ENCODE peak calls at places on chromosomes 4 and X, in four cellular contexts. H is neuronal stem cell, T is heart right ventricle, W is GM23248. G is an unnamed sample.

GRCh38 chrX:140318306-140318705 is 186.6 kb downstream of the SOX3 start:
- DNase-seq in W (peak), T (no peak), H (no peak), G (no peak)

GRCh38 chr4:548976-549375 is 27.1 kb downstream of the TMEM271 start:
- DNase-seq in W (peak), H (no peak), T (no peak), G (no peak)

GRCh38 chr4:151045907-151046306 is 30.8 kb upstream of the LRBA start:
- DNase-seq in W (no peak), H (no peak), T (no peak), G (no peak)

GRCh38 chr4:52260507-52261302 is 209.6 kb downstream of the SPATA18 start:
- DNase-seq in W (no peak), T (peak), H (no peak), G (no peak)

GRCh38 chrX:123698979-123699378 is 33.9 kb downstream of the THOC2 start:
- DNase-seq in W (no peak), H (no peak), T (peak), G (no peak)

GRCh38 chr4:4990329-4990728 is 28.9 kb downstream of the CYTL1 start:
- DNase-seq in T (no peak), H (no peak), W (peak), G (no peak)

GRCh38 chrX:15447985-15448639 is 45.0 kb downstream of the PIR start:
- DNase-seq in H (peak), T (no peak), W (peak), G (no peak)

GRCh38 chrX:132044953-132045352 is 21.9 kb downstream of the STK26 start:
- DNase-seq in H (no peak), W (no peak), T (no peak), G (no peak)

GRCh38 chrX:129097668-129098067 is 425.6 kb downstream of the SMARCA1 start:
- DNase-seq in H (no peak), T (no peak), W (no peak), G (no peak)

GRCh38 chr4:148110169-148110568 is 332.0 kb downstream of the NR3C2 start:
- DNase-seq in W (no peak), T (no peak), H (no peak), G (no peak)

GRCh38 chr4:115030281-115030680 is 83.1 kb downstream of the NDST4 start:
- DNase-seq in T (no peak), H (no peak), W (peak), G (no peak)

GRCh38 chrX:154008521-154008920 is 11.2 kb downstream of the IRAK1 start:
- DNase-seq in W (no peak), H (no peak), T (no peak), G (no peak)

GRCh38 chr4:25792200-25792791 is 70.5 kb downstream of the SEL1L3 start:
- DNase-seq in W (peak), T (no peak), H (no peak), G (no peak)

GRCh38 chr4:2095236-2096072 is 36.3 kb downstream of the NAT8L start:
- DNase-seq in W (no peak), H (no peak), T (no peak), G (no peak)

GRCh38 chr4:111639120-111639519 is 506.1 kb upstream of the FAM241A start:
- DNase-seq in H (no peak), T (no peak), W (peak), G (no peak)

GRCh38 chrX:120740072-120740471 is 110.2 kb upstream of the C1GALT1C1 start:
- DNase-seq in H (no peak), T (no peak), W (no peak), G (no peak)

GRCh38 chr4:101252721-101253120 is 94.6 kb downstream of the PPP3CA start:
- DNase-seq in W (peak), T (no peak), H (no peak), G (no peak)

GRCh38 chr4:74311696-74312313 is 3.5 kb downstream of the EPGN start:
- DNase-seq in T (peak), H (peak), W (peak), G (no peak)

GRCh38 chr4:173258866-173259265 is 75.3 kb downstream of the HMGB2 start:
- DNase-seq in T (no peak), H (no peak), W (no peak), G (no peak)

GRCh38 chrX:28058906-28059305 is 77.7 kb upstream of the DCAF8L1 start:
- DNase-seq in W (no peak), T (no peak), H (no peak), G (no peak)

GRCh38 chr4:165481458-165481857 is 102.7 kb downstream of the CPE start:
- DNase-seq in W (no peak), H (no peak), T (no peak), G (no peak)

GRCh38 chrX:38654302-38654701 is 93.0 kb downstream of the TSPAN7 start:
- DNase-seq in W (peak), T (peak), H (no peak), G (no peak)

GRCh38 chrX:96837808-96838207 is 45.9 kb upstream of the RPA4 start:
- DNase-seq in W (peak), T (no peak), H (no peak), G (no peak)

GRCh38 chrX:112867570-112867969 is 26.9 kb upstream of the AMOT start:
- DNase-seq in W (no peak), H (no peak), T (no peak), G (no peak)

GRCh38 chrX:7926501-7926900 is 712 bp downstream of the PNPLA4 start:
- DNase-seq in T (no peak), H (no peak), W (peak), G (no peak)

GRCh38 chr4:26174033-26174432 is 146.8 kb upstream of the RBPJ start:
- DNase-seq in H (no peak), T (no peak), W (no peak), G (no peak)

GRCh38 chr4:56149601-56150000 is 200.9 kb downstream of the CEP135 start:
- DNase-seq in W (peak), H (no peak), T (no peak), G (no peak)

GRCh38 chr4:88757067-88757466 is 59.4 kb upstream of the NAP1L5 start:
- DNase-seq in T (no peak), H (no peak), W (no peak), G (no peak)

GRCh38 chr4:88759039-88759631 is 61.5 kb upstream of the NAP1L5 start:
- DNase-seq in H (no peak), W (peak), T (no peak), G (peak)

GRCh38 chr4:88756149-88756548 is 58.5 kb upstream of the NAP1L5 start:
- DNase-seq in T (no peak), W (no peak), H (no peak), G (no peak)

GRCh38 chr4:88758264-88758663 is 60.6 kb upstream of the NAP1L5 start:
- DNase-seq in W (no peak), H (no peak), T (no peak), G (no peak)

GRCh38 chr4:88757776-88758175 is 60.1 kb upstream of the NAP1L5 start:
- DNase-seq in H (no peak), T (no peak), W (no peak), G (no peak)
- H3K27ac ChIP-seq in H (no peak), T (no peak), W (no peak), G (no peak)

DNA sequence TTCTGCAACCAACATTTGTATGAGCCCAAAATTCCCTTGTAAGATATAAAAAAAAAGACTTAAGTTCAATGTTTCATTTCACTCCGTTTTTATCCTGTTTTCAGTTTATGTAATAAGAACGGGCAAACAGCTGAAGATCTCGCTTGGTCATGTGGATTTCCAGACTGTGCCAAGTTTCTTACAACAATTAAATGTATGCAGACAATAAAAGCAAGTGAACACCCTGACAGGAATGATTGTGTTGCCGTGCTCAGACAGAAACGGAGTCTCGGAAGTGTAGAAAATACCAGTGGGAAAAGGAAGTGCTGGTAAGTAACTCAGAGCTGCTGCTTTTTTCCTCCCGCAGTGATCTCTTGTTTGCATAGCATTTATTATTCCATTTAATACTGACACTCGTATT is 2.8 kb downstream of the ANKRD37 start:
- DNase-seq in T (no peak), H (no peak), W (no peak), G (no peak)
- H3K27ac ChIP-seq in T (no peak), H (no peak), W (no peak), G (no peak)

GRCh38 chr4:41656572-41657301 is 91.8 kb downstream of the PHOX2B start:
- DNase-seq in H (no peak), W (no peak), T (peak), G (peak)
- H3K27ac ChIP-seq in H (no peak), W (no peak), T (peak), G (peak)

GRCh38 chr4:71460368-71460767 is 121.5 kb downstream of the SLC4A4 start:
- DNase-seq in H (no peak), T (no peak), W (no peak), G (no peak)
- H3K27ac ChIP-seq in H (no peak), T (no peak), W (no peak), G (no peak)

GRCh38 chrX:47572773-47573333 is 9.4 kb upstream of the TIMP1 start:
- DNase-seq in H (no peak), T (no peak), W (no peak), G (no peak)
- H3K27ac ChIP-seq in H (peak), T (peak), W (peak), G (no peak)

GRCh38 chrX:41559235-41559634 is 112.1 kb downstream of the NYX start:
- DNase-seq in T (no peak), W (no peak), H (no peak), G (no peak)
- H3K27ac ChIP-seq in T (no peak), W (peak), H (peak), G (no peak)

GRCh38 chr4:41061482-41062185 is 152.7 kb downstream of the APBB2 start:
- DNase-seq in T (no peak), H (no peak), W (peak), G (no peak)
- H3K27ac ChIP-seq in T (no peak), H (no peak), W (no peak), G (peak)

DNA sequence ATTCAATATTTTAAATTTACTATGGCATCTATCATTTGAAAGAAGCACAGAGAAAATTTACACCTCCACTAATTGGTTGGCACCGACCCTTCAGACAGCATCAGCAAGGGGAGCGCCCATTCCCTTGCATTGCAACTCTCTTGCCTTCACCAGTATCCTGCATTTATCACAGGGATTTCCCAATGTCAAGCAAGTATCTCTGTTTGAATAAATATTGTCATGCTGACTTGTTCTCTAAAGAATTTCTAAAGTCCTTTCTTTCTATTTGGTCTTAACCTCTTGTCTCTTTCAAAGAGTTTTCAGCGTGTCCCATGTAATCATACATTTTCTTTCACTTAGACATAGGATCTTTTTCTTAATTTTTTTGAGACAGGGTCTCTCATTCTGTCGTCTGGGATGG is 10.4 kb downstream of the DCTD start:
- DNase-seq in W (no peak), H (no peak), T (no peak), G (no peak)
- H3K27ac ChIP-seq in W (no peak), H (no peak), T (no peak), G (no peak)